ENCODE peak calls at places on chromosomes 4 and X, in nine cellular contexts. One of them, this sample, is unnamed.

GRCh38 chr4:13599159-13599558 is 28.4 kb downstream of the BOD1L1 start:
- DNase-seq in AG04450: no peak
- DNase-seq in sciatic nerve: no peak
- DNase-seq in fibroblast of lung: no peak
- DNase-seq in activated B cell treated with CpG ODN at 0.5 μM for 24 hours: no peak
- DNase-seq in M059J: no peak
- DNase-seq in stimulated activated CD4-positive, alpha-beta T cell treated with anti-CD3 and anti-CD28 coated beads, TNF-alpha, amount 100 ng/mL, for 4 hours: no peak
- DNase-seq in NCI-H510A: no peak
- DNase-seq in DMS153: no peak
- DNase-seq in this sample: no peak

GRCh38 chr4:106583567-106583966 is 215.0 kb upstream of the GIMD1 start:
- DNase-seq in stimulated activated CD4-positive, alpha-beta T cell treated with anti-CD3 and anti-CD28 coated beads, TNF-alpha, amount 100 ng/mL, for 4 hours: no peak
- DNase-seq in DMS153: no peak
- DNase-seq in NCI-H510A: no peak
- DNase-seq in AG04450: peak; percentile 63
- DNase-seq in sciatic nerve: no peak
- DNase-seq in activated B cell treated with CpG ODN at 0.5 μM for 24 hours: no peak
- DNase-seq in fibroblast of lung: peak; percentile 98
- DNase-seq in M059J: peak; percentile 91
- DNase-seq in this sample: no peak

GRCh38 chr4:37812713-37813112 is 13.8 kb upstream of the PGM2 start:
- DNase-seq in DMS153: no peak
- DNase-seq in stimulated activated CD4-positive, alpha-beta T cell treated with anti-CD3 and anti-CD28 coated beads, TNF-alpha, amount 100 ng/mL, for 4 hours: no peak
- DNase-seq in NCI-H510A: no peak
- DNase-seq in M059J: peak; percentile 84
- DNase-seq in activated B cell treated with CpG ODN at 0.5 μM for 24 hours: no peak
- DNase-seq in fibroblast of lung: peak; percentile 60
- DNase-seq in sciatic nerve: no peak
- DNase-seq in AG04450: no peak
- DNase-seq in this sample: no peak

GRCh38 chrX:9114245-9114644 is 80.3 kb upstream of the FAM9B start:
- DNase-seq in sciatic nerve: no peak
- DNase-seq in NCI-H510A: no peak
- DNase-seq in stimulated activated CD4-positive, alpha-beta T cell treated with anti-CD3 and anti-CD28 coated beads, TNF-alpha, amount 100 ng/mL, for 4 hours: no peak
- DNase-seq in fibroblast of lung: no peak
- DNase-seq in AG04450: no peak
- DNase-seq in activated B cell treated with CpG ODN at 0.5 μM for 24 hours: no peak
- DNase-seq in DMS153: peak; percentile 10
- DNase-seq in M059J: no peak
- DNase-seq in this sample: no peak

GRCh38 chrX:133497356-133497755 is 82.1 kb upstream of the GPC4 start:
- DNase-seq in DMS153: no peak
- DNase-seq in M059J: no peak
- DNase-seq in fibroblast of lung: no peak
- DNase-seq in stimulated activated CD4-positive, alpha-beta T cell treated with anti-CD3 and anti-CD28 coated beads, TNF-alpha, amount 100 ng/mL, for 4 hours: no peak
- DNase-seq in activated B cell treated with CpG ODN at 0.5 μM for 24 hours: no peak
- DNase-seq in NCI-H510A: no peak
- DNase-seq in sciatic nerve: no peak
- DNase-seq in AG04450: no peak
- DNase-seq in this sample: no peak

GRCh38 chr4:151313306-151314028 is 11.9 kb downstream of the SH3D19 start:
- DNase-seq in AG04450: no peak
- DNase-seq in stimulated activated CD4-positive, alpha-beta T cell treated with anti-CD3 and anti-CD28 coated beads, TNF-alpha, amount 100 ng/mL, for 4 hours: no peak
- DNase-seq in M059J: no peak
- DNase-seq in DMS153: no peak
- DNase-seq in sciatic nerve: no peak
- DNase-seq in NCI-H510A: no peak
- DNase-seq in fibroblast of lung: no peak
- DNase-seq in activated B cell treated with CpG ODN at 0.5 μM for 24 hours: no peak
- DNase-seq in this sample: no peak

GRCh38 chrX:24799078-24799477 is 105.4 kb downstream of the POLA1 start:
- DNase-seq in sciatic nerve: no peak
- DNase-seq in M059J: no peak
- DNase-seq in fibroblast of lung: no peak
- DNase-seq in AG04450: no peak
- DNase-seq in activated B cell treated with CpG ODN at 0.5 μM for 24 hours: no peak
- DNase-seq in NCI-H510A: no peak
- DNase-seq in DMS153: no peak
- DNase-seq in stimulated activated CD4-positive, alpha-beta T cell treated with anti-CD3 and anti-CD28 coated beads, TNF-alpha, amount 100 ng/mL, for 4 hours: no peak
- DNase-seq in this sample: no peak

GRCh38 chr4:101355767-101356702 is 8.7 kb upstream of the PPP3CA start:
- DNase-seq in activated B cell treated with CpG ODN at 0.5 μM for 24 hours: no peak
- DNase-seq in sciatic nerve: no peak
- DNase-seq in NCI-H510A: no peak
- DNase-seq in AG04450: peak; percentile 84
- DNase-seq in stimulated activated CD4-positive, alpha-beta T cell treated with anti-CD3 and anti-CD28 coated beads, TNF-alpha, amount 100 ng/mL, for 4 hours: no peak
- DNase-seq in DMS153: no peak
- DNase-seq in fibroblast of lung: peak; percentile 94
- DNase-seq in M059J: peak; percentile 90
- DNase-seq in this sample: no peak

GRCh38 chr4:721261-722171 is 15.9 kb downstream of the PCGF3 start:
- DNase-seq in stimulated activated CD4-positive, alpha-beta T cell treated with anti-CD3 and anti-CD28 coated beads, TNF-alpha, amount 100 ng/mL, for 4 hours: no peak
- DNase-seq in NCI-H510A: no peak
- DNase-seq in fibroblast of lung: peak; percentile 15
- DNase-seq in sciatic nerve: no peak
- DNase-seq in DMS153: no peak
- DNase-seq in AG04450: no peak
- DNase-seq in activated B cell treated with CpG ODN at 0.5 μM for 24 hours: no peak
- DNase-seq in M059J: peak; percentile 21
- DNase-seq in this sample: no peak

GRCh38 chrX:40864972-40865371 is 129.6 kb upstream of the MED14 start:
- DNase-seq in M059J: peak; percentile 77
- DNase-seq in fibroblast of lung: peak; percentile 92
- DNase-seq in AG04450: peak; percentile 53
- DNase-seq in activated B cell treated with CpG ODN at 0.5 μM for 24 hours: no peak
- DNase-seq in NCI-H510A: no peak
- DNase-seq in sciatic nerve: no peak
- DNase-seq in stimulated activated CD4-positive, alpha-beta T cell treated with anti-CD3 and anti-CD28 coated beads, TNF-alpha, amount 100 ng/mL, for 4 hours: no peak
- DNase-seq in DMS153: no peak
- DNase-seq in this sample: no peak

GRCh38 chrX:155577682-155578081 is 35.1 kb downstream of the TMLHE start:
- DNase-seq in M059J: no peak
- DNase-seq in DMS153: no peak
- DNase-seq in NCI-H510A: no peak
- DNase-seq in AG04450: no peak
- DNase-seq in activated B cell treated with CpG ODN at 0.5 μM for 24 hours: no peak
- DNase-seq in stimulated activated CD4-positive, alpha-beta T cell treated with anti-CD3 and anti-CD28 coated beads, TNF-alpha, amount 100 ng/mL, for 4 hours: no peak
- DNase-seq in sciatic nerve: no peak
- DNase-seq in fibroblast of lung: no peak
- DNase-seq in this sample: no peak

GRCh38 chrX:10634681-10635161 is 14.3 kb upstream of the MID1 start:
- DNase-seq in sciatic nerve: no peak
- DNase-seq in AG04450: peak; percentile 68
- DNase-seq in fibroblast of lung: peak; percentile 95
- DNase-seq in M059J: peak; percentile 97
- DNase-seq in DMS153: no peak
- DNase-seq in stimulated activated CD4-positive, alpha-beta T cell treated with anti-CD3 and anti-CD28 coated beads, TNF-alpha, amount 100 ng/mL, for 4 hours: no peak
- DNase-seq in activated B cell treated with CpG ODN at 0.5 μM for 24 hours: no peak
- DNase-seq in NCI-H510A: no peak
- DNase-seq in this sample: no peak

GRCh38 chrX:153766871-153767673 is 3.0 kb downstream of the PLXNB3 start:
- DNase-seq in activated B cell treated with CpG ODN at 0.5 μM for 24 hours: no peak
- DNase-seq in M059J: no peak
- DNase-seq in stimulated activated CD4-positive, alpha-beta T cell treated with anti-CD3 and anti-CD28 coated beads, TNF-alpha, amount 100 ng/mL, for 4 hours: no peak
- DNase-seq in fibroblast of lung: no peak
- DNase-seq in AG04450: no peak
- DNase-seq in NCI-H510A: no peak
- DNase-seq in DMS153: no peak
- DNase-seq in sciatic nerve: peak; percentile 61
- DNase-seq in this sample: no peak

GRCh38 chr4:163755013-163755412 is 260.5 kb downstream of the TMA16 start:
- DNase-seq in M059J: peak; percentile 31
- DNase-seq in stimulated activated CD4-positive, alpha-beta T cell treated with anti-CD3 and anti-CD28 coated beads, TNF-alpha, amount 100 ng/mL, for 4 hours: no peak
- DNase-seq in NCI-H510A: no peak
- DNase-seq in DMS153: no peak
- DNase-seq in sciatic nerve: no peak
- DNase-seq in AG04450: no peak
- DNase-seq in activated B cell treated with CpG ODN at 0.5 μM for 24 hours: no peak
- DNase-seq in fibroblast of lung: peak; percentile 23
- DNase-seq in this sample: no peak

GRCh38 chr4:610411-611261 is 14.7 kb upstream of the PDE6B start:
- DNase-seq in DMS153: no peak
- DNase-seq in activated B cell treated with CpG ODN at 0.5 μM for 24 hours: no peak
- DNase-seq in M059J: peak; percentile 91
- DNase-seq in NCI-H510A: no peak
- DNase-seq in fibroblast of lung: peak; percentile 48
- DNase-seq in sciatic nerve: peak; percentile 40
- DNase-seq in stimulated activated CD4-positive, alpha-beta T cell treated with anti-CD3 and anti-CD28 coated beads, TNF-alpha, amount 100 ng/mL, for 4 hours: no peak
- DNase-seq in AG04450: peak; percentile 10
- DNase-seq in this sample: peak; percentile 82

GRCh38 chrX:31227250-31227649 is 155.4 kb upstream of the FTHL17 start:
- DNase-seq in stimulated activated CD4-positive, alpha-beta T cell treated with anti-CD3 and anti-CD28 coated beads, TNF-alpha, amount 100 ng/mL, for 4 hours: no peak
- DNase-seq in DMS153: no peak
- DNase-seq in sciatic nerve: no peak
- DNase-seq in fibroblast of lung: peak; percentile 88
- DNase-seq in M059J: peak; percentile 18
- DNase-seq in AG04450: no peak
- DNase-seq in NCI-H510A: no peak
- DNase-seq in activated B cell treated with CpG ODN at 0.5 μM for 24 hours: no peak
- DNase-seq in this sample: no peak

GRCh38 chr4:94623507-94623906 is 134.2 kb upstream of the BMPR1B start:
- DNase-seq in fibroblast of lung: no peak
- DNase-seq in stimulated activated CD4-positive, alpha-beta T cell treated with anti-CD3 and anti-CD28 coated beads, TNF-alpha, amount 100 ng/mL, for 4 hours: no peak
- DNase-seq in AG04450: no peak
- DNase-seq in sciatic nerve: no peak
- DNase-seq in DMS153: no peak
- DNase-seq in M059J: no peak
- DNase-seq in activated B cell treated with CpG ODN at 0.5 μM for 24 hours: no peak
- DNase-seq in NCI-H510A: no peak
- DNase-seq in this sample: no peak

GRCh38 chrX:121308276-121308805 is 260.9 kb downstream of the GLUD2 start:
- DNase-seq in stimulated activated CD4-positive, alpha-beta T cell treated with anti-CD3 and anti-CD28 coated beads, TNF-alpha, amount 100 ng/mL, for 4 hours: peak; percentile 1
- DNase-seq in AG04450: no peak
- DNase-seq in activated B cell treated with CpG ODN at 0.5 μM for 24 hours: no peak
- DNase-seq in NCI-H510A: peak; percentile 4
- DNase-seq in fibroblast of lung: peak; percentile 89
- DNase-seq in sciatic nerve: no peak
- DNase-seq in DMS153: peak; percentile 49
- DNase-seq in M059J: peak; percentile 60
- DNase-seq in this sample: no peak

This sample was measured in mesenteric fat pad.